ENCODE peak calls at places on chromosomes 5 and 9, in seven cellular contexts. O, U, X, E, N, R and A are unnamed samples.

GRCh38 chr9:126989847-126990821 is 75.6 kb downstream of the RALGPS1 start:
- DNase-seq in N (no peak), R (no peak), E (no peak), X (no peak), U (no peak), O (no peak), A (no peak)

GRCh38 chr9:126228779-126229444 is 97.7 kb upstream of the MVB12B start:
- DNase-seq in R (peak), N (peak), O (peak), E (peak), U (peak), X (peak), A (peak)

GRCh38 chr5:152505442-152506042 is 100.5 kb upstream of the NMUR2 start:
- DNase-seq in E (no peak), O (peak), U (peak), R (peak), X (peak), N (peak), A (peak)

GRCh38 chr5:22431840-22432239 is 421.3 kb downstream of the CDH12 start:
- DNase-seq in X (no peak), E (no peak), N (no peak), U (no peak), O (no peak), R (no peak), A (no peak)

GRCh38 chr5:167207081-167207480 is 1084.4 kb upstream of the WWC1 start:
- DNase-seq in U (no peak), O (no peak), X (no peak), R (no peak), N (no peak), E (no peak), A (no peak)

GRCh38 chr9:92650839-92651621 is 18.9 kb downstream of the IPPK start:
- DNase-seq in O (no peak), X (no peak), U (no peak), N (no peak), E (no peak), R (no peak), A (no peak)

GRCh38 chr9:13689925-13690324 is 410.4 kb upstream of the MPDZ start:
- DNase-seq in X (no peak), O (no peak), U (no peak), N (no peak), E (no peak), R (no peak), A (no peak)

GRCh38 chr9:96133296-96134010 is 168.5 kb downstream of the HSD17B3 start:
- DNase-seq in U (no peak), E (no peak), R (no peak), O (no peak), N (no peak), X (no peak), A (no peak)

GRCh38 chr5:174046558-174046957 is 1.1 kb downstream of the NSG2 start:
- DNase-seq in N (no peak), X (no peak), E (no peak), U (no peak), R (no peak), O (no peak), A (no peak)

GRCh38 chr5:119363936-119364335 is 8.1 kb downstream of the TNFAIP8 start:
- DNase-seq in E (no peak), U (no peak), O (no peak), R (no peak), X (no peak), N (no peak), A (no peak)

GRCh38 chr5:81422671-81423070 is 28.7 kb upstream of the ACOT12 start:
- DNase-seq in O (no peak), N (no peak), R (no peak), E (no peak), X (no peak), U (no peak), A (no peak)

GRCh38 chr5:180618830-180619562 is 27.7 kb upstream of the SCGB3A1 start:
- DNase-seq in U (no peak), R (peak), E (peak), X (no peak), N (peak), O (no peak), A (no peak)

GRCh38 chr9:135830496-135830895 is 76.8 kb downstream of the CAMSAP1 start:
- DNase-seq in R (no peak), N (no peak), E (no peak), U (no peak), O (no peak), X (no peak), A (no peak)

GRCh38 chr5:115417076-115417475 is 120.6 kb upstream of the CCDC112 start:
- DNase-seq in O (no peak), X (no peak), U (no peak), E (no peak), R (no peak), N (no peak), A (no peak)

GRCh38 chr9:93810028-93810971 is 144.9 kb downstream of the BARX1 start:
- DNase-seq in N (peak), X (no peak), O (no peak), E (no peak), R (no peak), U (no peak), A (peak)

GRCh38 chr9:115733736-115734135 is 419.9 kb upstream of the PAPPA start:
- DNase-seq in N (no peak), U (no peak), E (no peak), O (no peak), X (no peak), R (no peak), A (no peak)

GRCh38 chr9:127280880-127281660 is 16.5 kb downstream of the GARNL3 start:
- DNase-seq in E (no peak), U (no peak), R (no peak), O (no peak), N (no peak), X (no peak), A (no peak)

GRCh38 chr5:144189800-144190429 is 19.2 kb downstream of the KCTD16 start:
- DNase-seq in O (no peak), R (peak), X (peak), E (peak), N (no peak), U (peak), A (peak)

GRCh38 chr5:26691486-26691885 is 346.9 kb downstream of the CDH9 start:
- DNase-seq in N (no peak), X (no peak), U (no peak), R (no peak), O (no peak), E (no peak), A (no peak)

GRCh38 chr5:175822225-175822624 is 49.2 kb upstream of the CPLX2 start:
- DNase-seq in E (no peak), O (no peak), N (no peak), R (no peak), U (no peak), X (no peak), A (no peak)

GRCh38 chr5:116144103-116144502 is 59.3 kb downstream of the COMMD10 start:
- DNase-seq in X (no peak), E (no peak), N (no peak), O (no peak), R (no peak), U (no peak), A (no peak)

GRCh38 chr5:107864793-107865192 is 194.1 kb upstream of the EFNA5 start:
- DNase-seq in R (no peak), E (no peak), N (no peak), X (no peak), O (no peak), U (no peak), A (no peak)

GRCh38 chr5:168637793-168638192 is 58.6 kb upstream of the PANK3 start:
- DNase-seq in R (no peak), U (no peak), O (no peak), X (no peak), N (no peak), E (no peak), A (no peak)

GRCh38 chr5:89536020-89536419 is 653.0 kb upstream of the MEF2C start:
- DNase-seq in X (no peak), U (no peak), R (no peak), N (no peak), O (no peak), E (no peak), A (no peak)

GRCh38 chr5:123094227-123094918 is 5.3 kb downstream of the PRDM6 start:
- DNase-seq in R (no peak), U (no peak), E (no peak), X (no peak), O (no peak), N (no peak), A (peak)

GRCh38 chr5:144002866-144003265 is 167.6 kb downstream of the YIPF5 start:
- DNase-seq in R (no peak), N (no peak), E (no peak), O (no peak), U (no peak), X (no peak), A (no peak)

GRCh38 chr5:119336846-119337564 is 18.8 kb upstream of the TNFAIP8 start:
- DNase-seq in R (no peak), U (no peak), E (no peak), O (no peak), N (no peak), X (no peak), A (no peak)

GRCh38 chr5:72811849-72812248 is 4.6 kb upstream of the TNPO1 start:
- DNase-seq in R (no peak), X (no peak), N (no peak), O (no peak), U (no peak), E (no peak), A (no peak)

GRCh38 chr9:127767909-127768331 is 10.5 kb downstream of the SH2D3C start:
- DNase-seq in X (no peak), N (peak), U (no peak), E (no peak), R (no peak), O (no peak), A (no peak)

GRCh38 chr9:128394404-128395168 is 23.4 kb downstream of the URM1 start:
- DNase-seq in E (no peak), U (no peak), X (no peak), R (no peak), O (no peak), N (no peak), A (no peak)

GRCh38 chr9:94086468-94086867 is 2.2 kb downstream of the PTPDC1 start:
- DNase-seq in U (no peak), X (no peak), E (no peak), O (peak), N (no peak), R (no peak), A (no peak)

GRCh38 chr5:157225463-157226422 is 40.2 kb upstream of the CYFIP2 start:
- DNase-seq in N (no peak), U (no peak), R (no peak), X (no peak), E (no peak), O (no peak), A (peak)

GRCh38 chr9:131630206-131630831 is 85.0 kb downstream of the PRRT1B start:
- DNase-seq in E (peak), O (no peak), R (no peak), X (no peak), N (no peak), U (no peak), A (peak)